ENCODE peak calls at places on chromosomes 7 and 10, in four cellular contexts. F is GM12878, A is K562, D is HepG2. P is an unnamed sample.

GRCh38 chr10:26829810-26830515 is 30.8 kb downstream of the ABI1 start:
- DNase-seq in D (no peak), F (no peak), A (no peak), P (no peak)

GRCh38 chr10:13708256-13708990 is 121.7 kb downstream of the PRPF18 start:
- DNase-seq in F (no peak), A (no peak), D (no peak), P (peak; percentile 38)

GRCh38 chr7:111388912-111389311 is 173.4 kb downstream of the IMMP2L start:
- DNase-seq in D (no peak), F (peak; percentile 9), A (no peak), P (no peak)

GRCh38 chr7:113299748-113300147 is 181.4 kb upstream of the SMIM30 start:
- DNase-seq in D (no peak), F (no peak), A (no peak), P (no peak)

GRCh38 chr7:99005776-99006175 is 127.4 kb downstream of the TRRAP start:
- DNase-seq in D (no peak), F (no peak), A (no peak), P (no peak)

GRCh38 chr7:88219781-88220747 is at the start of gene SRI:
- DNase-seq in F (peak; percentile 40), A (peak; percentile 94), D (no peak), P (peak; percentile 99)

GRCh38 chr10:60704480-60704879 is 73.8 kb upstream of the CDK1 start:
- DNase-seq in F (no peak), A (no peak), D (peak; percentile 87), P (no peak)

GRCh38 chr7:31633894-31634494 is 53.0 kb upstream of the PPP1R17 start:
- DNase-seq in A (peak; percentile 56), D (peak; percentile 56), F (no peak), P (peak; percentile 41)

GRCh38 chr10:5243521-5243987 is 46.9 kb downstream of the AKR1C4 start:
- DNase-seq in A (no peak), D (peak; percentile 93), F (no peak), P (no peak)

GRCh38 chr7:80725181-80725611 is 86.8 kb downstream of the CD36 start:
- DNase-seq in F (no peak), D (no peak), A (no peak), P (no peak)

GRCh38 chr10:59799421-59799820 is 46.2 kb upstream of the MRLN start:
- DNase-seq in F (no peak), A (no peak), D (no peak), P (no peak)

DNA sequence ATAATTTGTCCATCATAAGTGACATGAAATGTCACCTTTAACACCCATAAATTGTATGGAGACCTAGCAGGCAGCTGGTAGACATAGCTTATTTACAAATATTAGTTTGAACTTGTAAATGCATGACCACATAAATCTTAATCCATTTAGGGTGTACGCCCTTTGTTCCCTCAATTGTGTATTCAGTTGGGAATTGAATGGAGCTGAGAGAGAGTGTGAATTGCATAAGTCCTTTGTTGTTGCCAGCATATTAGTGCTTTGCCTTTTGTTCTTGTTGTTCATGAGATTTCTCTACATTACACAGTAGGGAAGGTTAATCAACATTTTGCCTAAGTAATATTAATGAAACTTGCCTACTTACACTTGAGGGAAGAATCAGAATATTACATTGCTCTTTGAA is 276.9 kb downstream of the CACNA2D1 start:
- DNase-seq in D (no peak), F (no peak), A (no peak), P (no peak)
- TF ChIP-seq NFIC in D (no peak), F (no peak), A (no peak), P (no peak)

DNA sequence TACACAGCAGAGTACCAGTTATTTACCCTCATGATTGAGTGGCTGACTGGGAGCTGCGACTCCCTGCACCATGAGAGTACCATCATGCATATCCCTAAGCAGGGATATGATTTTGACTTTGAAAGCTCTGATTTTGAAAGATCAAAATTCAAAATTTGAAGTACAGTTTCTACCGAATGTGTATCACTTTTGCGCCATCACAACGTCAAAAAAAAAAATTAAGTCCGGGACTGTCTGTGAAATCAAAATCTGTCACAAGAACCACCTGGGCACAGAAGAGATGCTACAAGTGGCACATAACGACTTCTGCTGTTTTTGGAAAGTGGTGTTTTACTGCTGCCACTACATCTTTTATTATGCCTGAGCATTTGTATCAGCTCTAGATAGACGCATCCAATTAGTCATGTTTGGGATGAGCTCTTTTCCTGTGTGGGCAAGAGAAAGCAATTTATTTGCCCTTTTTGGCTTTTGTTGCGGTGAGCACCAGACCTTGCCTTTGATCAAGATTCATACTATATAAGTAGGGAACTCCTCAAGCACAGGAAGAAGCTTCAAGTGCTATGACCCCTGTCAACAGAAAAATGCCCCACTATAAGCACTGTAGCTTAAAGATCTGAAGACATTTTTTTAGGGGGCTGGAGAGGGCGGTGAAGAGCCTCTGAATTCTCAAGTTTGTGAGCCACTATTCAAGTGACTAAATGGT is 10.7 kb downstream of the MTPN start:
- DNase-seq in A (no peak), F (no peak), D (no peak), P (no peak)
- TF ChIP-seq NFIC in A (no peak), F (no peak), D (no peak), P (no peak)

GRCh38 chr7:92834661-92835139 is 1.7 kb downstream of the CDK6 start:
- DNase-seq in F (no peak), D (no peak), A (peak; percentile 27), P (peak; percentile 62)
- TF ChIP-seq NFIC in F (no peak), D (no peak), A (no peak), P (no peak)

GRCh38 chr7:120742370-120742769 is 115.6 kb downstream of the TSPAN12 start:
- DNase-seq in D (no peak), A (no peak), F (no peak), P (no peak)
- TF ChIP-seq NFIC in D (no peak), A (no peak), F (no peak), P (no peak)

GRCh38 chr7:45193868-45194267 is 36.3 kb downstream of the RAMP3 start:
- DNase-seq in F (no peak), A (no peak), D (no peak), P (no peak)

GRCh38 chr7:45192546-45193177 is 35.1 kb downstream of the RAMP3 start:
- DNase-seq in F (no peak), A (no peak), D (no peak), P (no peak)

GRCh38 chr7:45189151-45189970 is 31.8 kb downstream of the RAMP3 start:
- DNase-seq in D (no peak), A (no peak), F (no peak), P (no peak)

GRCh38 chr7:45190406-45191165 is 33.0 kb downstream of the RAMP3 start:
- DNase-seq in F (no peak), D (no peak), A (no peak), P (no peak)

DNA sequence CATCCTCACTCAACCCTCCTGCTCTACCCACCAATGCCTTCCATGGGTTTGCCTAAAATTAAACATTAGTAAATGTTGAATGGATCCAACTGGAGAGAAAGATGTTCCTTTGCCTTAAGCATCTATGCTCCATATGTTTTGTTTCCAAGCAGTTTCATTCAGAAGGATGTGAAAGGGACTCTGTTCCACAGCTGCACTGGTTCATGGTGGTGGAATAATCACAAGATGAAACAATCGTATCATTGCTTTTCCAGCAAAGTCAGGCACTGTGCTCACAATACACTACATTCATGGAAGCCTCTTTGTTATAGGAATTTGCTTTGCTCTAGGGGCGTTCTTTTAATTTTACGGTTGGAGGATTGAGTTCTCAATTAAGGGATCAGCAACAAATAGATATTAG is 33.8 kb downstream of the RAMP3 start:
- DNase-seq in F (no peak), D (no peak), A (no peak), P (no peak)
- TF ChIP-seq NFIC in F (no peak), D (no peak), A (no peak), P (no peak)

GRCh38 chr10:86263907-86264306 is 102.7 kb downstream of the GRID1 start:
- DNase-seq in D (no peak), A (no peak), F (no peak), P (peak; percentile 6)

GRCh38 chr10:86265877-86266259 is 100.7 kb downstream of the GRID1 start:
- DNase-seq in A (no peak), F (no peak), D (no peak), P (no peak)

GRCh38 chr10:86263209-86263608 is 103.4 kb downstream of the GRID1 start:
- DNase-seq in F (no peak), D (no peak), A (no peak), P (peak; percentile 31)

GRCh38 chr10:86265236-86265876 is 101.2 kb downstream of the GRID1 start:
- DNase-seq in F (no peak), A (no peak), D (no peak), P (peak; percentile 85)

GRCh38 chr10:86264481-86265231 is 101.9 kb downstream of the GRID1 start:
- DNase-seq in A (no peak), D (no peak), F (no peak), P (peak; percentile 33)
- TF ChIP-seq NFIC in A (no peak), D (no peak), F (no peak), P (no peak)

DNA sequence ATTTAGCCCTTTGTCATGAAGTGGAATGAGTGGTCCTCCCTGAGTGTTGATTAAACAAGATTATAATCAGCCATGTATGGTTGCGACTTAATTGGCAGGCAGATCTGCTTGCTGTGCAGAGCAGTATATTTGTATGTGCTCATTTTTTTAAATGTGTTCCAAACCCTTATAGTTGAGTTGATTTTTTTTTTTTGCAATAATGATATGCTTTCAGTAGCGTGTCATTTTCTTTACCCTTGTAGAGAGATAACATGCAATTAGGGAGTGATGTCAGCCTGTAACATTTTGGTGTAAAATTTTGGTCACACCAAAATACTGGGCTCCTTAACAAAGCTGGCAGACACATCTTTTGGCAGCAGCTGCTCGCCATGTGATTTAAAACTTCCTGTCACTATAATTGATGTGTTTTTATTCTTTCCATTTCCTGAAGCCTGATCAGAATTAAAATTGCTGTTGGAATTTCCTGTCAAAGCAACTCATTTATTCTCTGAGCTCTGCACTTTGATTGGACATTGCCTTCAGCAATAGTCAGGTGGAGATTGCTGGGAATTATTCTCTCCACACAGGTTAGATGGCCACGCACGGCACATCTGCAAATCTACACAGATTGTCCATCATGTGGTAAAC is 125.3 kb downstream of the DYNC1I1 start:
- DNase-seq in F (no peak), D (no peak), A (no peak), P (no peak)
- TF ChIP-seq NFIC in F (no peak), D (no peak), A (no peak), P (no peak)

P was measured in SK-N-SH.